ENCODE peak calls at places on chromosomes 1 and 21, in six cellular contexts. One of them, this sample, is unnamed.
A peak's percentile ranks its signal among the peaks of the same experiment; 100 is the strongest.

GRCh38 chr1:193321242-193321842 is 134.9 kb upstream of the B3GALT2 start:
- DNase-seq in B cell: no peak
- DNase-seq in EL: peak; percentile 41
- DNase-seq in T-helper 2 cell: no peak
- DNase-seq in right cardiac atrium: peak; percentile 19
- DNase-seq in Caki2: no peak
- DNase-seq in this sample: no peak

GRCh38 chr1:18481190-18481920 is 625 bp downstream of the KLHDC7A start:
- DNase-seq in EL: no peak
- DNase-seq in B cell: no peak
- DNase-seq in Caki2: peak; percentile 28
- DNase-seq in T-helper 2 cell: no peak
- DNase-seq in right cardiac atrium: no peak
- DNase-seq in this sample: no peak

GRCh38 chr21:35011681-35012080 is 37.4 kb downstream of the RUNX1 start:
- DNase-seq in EL: no peak
- DNase-seq in right cardiac atrium: no peak
- DNase-seq in B cell: no peak
- DNase-seq in Caki2: no peak
- DNase-seq in T-helper 2 cell: peak; percentile 43
- DNase-seq in this sample: no peak

GRCh38 chr1:221458430-221459156 is 283.3 kb downstream of the DUSP10 start:
- DNase-seq in right cardiac atrium: no peak
- DNase-seq in B cell: no peak
- DNase-seq in T-helper 2 cell: no peak
- DNase-seq in EL: peak; percentile 59
- DNase-seq in Caki2: no peak
- DNase-seq in this sample: no peak

GRCh38 chr1:85440584-85440983 is 24.4 kb downstream of the DDAH1 start:
- DNase-seq in Caki2: no peak
- DNase-seq in T-helper 2 cell: no peak
- DNase-seq in EL: no peak
- DNase-seq in right cardiac atrium: no peak
- DNase-seq in B cell: no peak
- DNase-seq in this sample: no peak

GRCh38 chr1:21705303-21705980 is 36.3 kb upstream of the RAP1GAP start:
- DNase-seq in right cardiac atrium: no peak
- DNase-seq in EL: no peak
- DNase-seq in T-helper 2 cell: no peak
- DNase-seq in Caki2: no peak
- DNase-seq in B cell: no peak
- DNase-seq in this sample: no peak

GRCh38 chr1:151059342-151060240 is at the start of gene CDC42SE1:
- DNase-seq in B cell: peak; percentile 94
- DNase-seq in EL: peak; percentile 83
- DNase-seq in T-helper 2 cell: peak; percentile 94
- DNase-seq in right cardiac atrium: peak; percentile 94
- DNase-seq in Caki2: peak; percentile 84
- DNase-seq in this sample: peak; percentile 80

GRCh38 chr1:96362623-96363022 is 359.0 kb upstream of the PTBP2 start:
- DNase-seq in Caki2: peak; percentile 88
- DNase-seq in B cell: no peak
- DNase-seq in EL: peak; percentile 99
- DNase-seq in T-helper 2 cell: peak; percentile 37
- DNase-seq in right cardiac atrium: no peak
- DNase-seq in this sample: no peak

GRCh38 chr1:28577052-28577678 is 14.9 kb upstream of the RAB42 start:
- DNase-seq in Caki2: no peak
- DNase-seq in T-helper 2 cell: no peak
- DNase-seq in right cardiac atrium: no peak
- DNase-seq in EL: peak; percentile 35
- DNase-seq in B cell: no peak
- DNase-seq in this sample: peak; percentile 9

GRCh38 chr1:10424034-10424433 is 6.2 kb upstream of the CENPS start:
- DNase-seq in EL: peak; percentile 51
- DNase-seq in B cell: no peak
- DNase-seq in right cardiac atrium: no peak
- DNase-seq in T-helper 2 cell: no peak
- DNase-seq in Caki2: no peak
- DNase-seq in this sample: no peak

This sample was measured in small intestine.